ENCODE peak calls at places on chromosomes 2 and 18, in seven cellular contexts. G is Calu3; Z is activated CD4-positive, alpha-beta T cell treated with anti-CD3 and anti-CD28 coated beads for 36 hours; H is stimulated activated CD8-positive, alpha-beta memory T cell treated with anti-CD3 and anti-CD28 coated beads, Interleukin-15, amount 100 ng/mL, for 4 hours; K is MV-4-11; S is amniotic stem cell; T is PC-3. M is an unnamed sample.
A peak's percentile ranks its signal among the peaks of the same experiment; 100 is the strongest.

GRCh38 chr2:14756981-14757657 is 124.6 kb downstream of the LRATD1 start:
- DNase-seq in Z (no peak), T (peak; percentile 91), H (no peak), G (peak; percentile 8), K (peak; percentile 95), S (no peak), M (no peak)

GRCh38 chr2:108367776-108368175 is 10.0 kb upstream of the SULT1C4 start:
- DNase-seq in Z (no peak), S (no peak), G (no peak), H (no peak), K (no peak), T (no peak), M (no peak)

GRCh38 chr18:49778826-49779465 is 34.4 kb downstream of the ACAA2 start:
- DNase-seq in T (no peak), Z (no peak), H (no peak), S (no peak), G (no peak), K (no peak), M (no peak)

GRCh38 chr2:130369589-130370341 is 13.9 kb downstream of the PTPN18 start:
- DNase-seq in S (no peak), Z (no peak), G (no peak), T (no peak), H (no peak), K (no peak), M (no peak)

GRCh38 chr2:38900726-38901125 is 11.1 kb downstream of the ARHGEF33 start:
- DNase-seq in S (no peak), K (no peak), H (no peak), Z (no peak), G (no peak), T (no peak), M (no peak)

GRCh38 chr2:148048475-148049221 is 27.8 kb downstream of the MBD5 start:
- DNase-seq in H (no peak), T (no peak), K (peak; percentile 55), Z (no peak), S (no peak), G (no peak), M (no peak)

GRCh38 chr2:55150834-55151233 is 81.3 kb downstream of the CLHC1 start:
- DNase-seq in T (no peak), Z (no peak), H (no peak), S (no peak), G (no peak), K (peak; percentile 96), M (no peak)

GRCh38 chr18:61980355-61980754 is 87.5 kb upstream of the RNF152 start:
- DNase-seq in K (peak; percentile 69), Z (no peak), S (no peak), G (no peak), H (no peak), T (no peak), M (peak; percentile 74)

GRCh38 chr2:216555274-216555673 is 56.6 kb downstream of the RPL37A start:
- DNase-seq in G (peak; percentile 16), S (no peak), Z (no peak), H (no peak), K (peak; percentile 68), T (peak; percentile 63), M (peak; percentile 16)

GRCh38 chr2:42059261-42059898 is 11.6 kb downstream of the PKDCC start:
- DNase-seq in H (no peak), G (no peak), T (no peak), K (no peak), Z (no peak), S (no peak), M (no peak)

GRCh38 chr2:160132761-160133160 is 67.3 kb downstream of the ITGB6 start:
- DNase-seq in T (peak; percentile 22), H (no peak), S (no peak), K (no peak), G (no peak), Z (no peak), M (no peak)

GRCh38 chr2:44325897-44326296 is 35.4 kb downstream of the PREPL start:
- DNase-seq in S (no peak), K (no peak), T (no peak), Z (no peak), G (no peak), H (no peak), M (no peak)

GRCh38 chr2:152428800-152429637 is 94.0 kb downstream of the FMNL2 start:
- DNase-seq in K (no peak), S (no peak), G (no peak), T (no peak), H (no peak), Z (no peak), M (no peak)

GRCh38 chr2:239179851-239180371 is 220.9 kb downstream of the HDAC4 start:
- DNase-seq in S (no peak), Z (no peak), G (no peak), T (no peak), K (no peak), H (no peak), M (no peak)

GRCh38 chr18:55338955-55339662 is 248.9 kb downstream of the TCF4 start:
- DNase-seq in H (no peak), G (no peak), S (no peak), K (peak; percentile 52), Z (no peak), T (no peak), M (peak; percentile 75)

GRCh38 chr2:186991766-186992417 is 142.9 kb upstream of the ZSWIM2 start:
- DNase-seq in K (no peak), Z (no peak), G (no peak), H (no peak), S (no peak), T (peak; percentile 13), M (no peak)

GRCh38 chr2:128395640-128396499 is 77.2 kb upstream of the HS6ST1 start:
- DNase-seq in G (peak; percentile 19), H (no peak), T (peak; percentile 64), S (no peak), K (no peak), Z (no peak), M (no peak)

GRCh38 chr18:35582899-35583558 is 1.5 kb downstream of the GALNT1 start:
- DNase-seq in T (peak; percentile 49), Z (no peak), K (no peak), H (no peak), G (no peak), S (no peak), M (no peak)

GRCh38 chr2:100056478-100056877 is 85.9 kb downstream of the AFF3 start:
- DNase-seq in Z (no peak), H (no peak), G (no peak), T (peak; percentile 42), K (no peak), S (no peak), M (no peak)

GRCh38 chr2:37657471-37657870 is 14.0 kb downstream of the CDC42EP3 start:
- DNase-seq in H (no peak), G (no peak), Z (no peak), K (no peak), T (no peak), S (no peak), M (no peak)

GRCh38 chr2:68632026-68632425 is 11.4 kb upstream of the PROKR1 start:
- DNase-seq in S (no peak), G (no peak), T (peak; percentile 15), K (no peak), H (no peak), Z (no peak), M (no peak)

GRCh38 chr2:195473802-195474201 is 183.2 kb upstream of the SLC39A10 start:
- DNase-seq in G (no peak), H (no peak), Z (no peak), T (no peak), S (no peak), K (no peak), M (no peak)

GRCh38 chr2:168189835-168190426 is 57.5 kb downstream of the STK39 start:
- DNase-seq in H (no peak), T (peak; percentile 89), K (no peak), Z (no peak), S (no peak), G (no peak), M (no peak)

GRCh38 chr18:75109819-75110218 is 99.1 kb downstream of the PTGR3 start:
- DNase-seq in K (no peak), S (no peak), G (no peak), H (no peak), Z (no peak), T (no peak), M (no peak)

GRCh38 chr2:217959723-217960122 is 43.1 kb downstream of the TNS1 start:
- DNase-seq in G (no peak), Z (no peak), H (no peak), S (no peak), T (no peak), K (no peak), M (no peak)